ENCODE peak calls at places on chromosomes 5 and 9, in four cellular contexts. K is H1, X is HepG2, Z is K562. I is an unnamed sample.

GRCh38 chr5:32076699-32077695 is 97.1 kb downstream of the GOLPH3 start:
- DNase-seq in K (no peak), Z (peak), X (peak), I (peak)

GRCh38 chr5:117623042-117623815 is 1048.6 kb upstream of the SEMA6A start:
- DNase-seq in Z (no peak), X (no peak), K (no peak), I (no peak)

GRCh38 chr5:168947212-168947868 is 353.6 kb downstream of the SLIT3 start:
- DNase-seq in Z (peak), X (peak), K (peak), I (no peak)

GRCh38 chr5:139363937-139364336 is 19.2 kb downstream of the SLC23A1 start:
- DNase-seq in Z (no peak), X (no peak), K (no peak), I (no peak)

GRCh38 chr5:170885281-170885680 is 23.5 kb downstream of the RANBP17 start:
- DNase-seq in K (no peak), Z (no peak), X (no peak), I (no peak)

GRCh38 chr5:133319905-133320520 is 268.2 kb downstream of the HSPA4 start:
- DNase-seq in X (no peak), Z (peak), K (no peak), I (no peak)

GRCh38 chr5:176781638-176782570 is 28.5 kb upstream of the UNC5A start:
- DNase-seq in Z (no peak), X (no peak), K (no peak), I (no peak)

GRCh38 chr5:45484781-45485180 is 211.4 kb downstream of the HCN1 start:
- DNase-seq in X (no peak), K (no peak), Z (no peak), I (no peak)

GRCh38 chr5:126830061-126830460 is 53.1 kb downstream of the LMNB1 start:
- DNase-seq in Z (no peak), K (no peak), X (no peak), I (no peak)

GRCh38 chr5:177116631-177117373 is 16.8 kb upstream of the NSD1 start:
- DNase-seq in K (peak), X (no peak), Z (peak), I (no peak)

GRCh38 chr5:159099049-159099760 is 511 bp downstream of the EBF1 start:
- DNase-seq in Z (peak), K (peak), X (no peak), I (no peak)

GRCh38 chr5:159098285-159099048 is 1.2 kb downstream of the EBF1 start:
- DNase-seq in Z (no peak), X (no peak), K (no peak), I (no peak)

GRCh38 chr5:159095882-159096554 is 3.7 kb downstream of the EBF1 start:
- DNase-seq in K (peak), X (no peak), Z (no peak), I (no peak)

GRCh38 chr5:159096555-159097460 is 2.9 kb downstream of the EBF1 start:
- DNase-seq in Z (no peak), K (no peak), X (no peak), I (no peak)

DNA sequence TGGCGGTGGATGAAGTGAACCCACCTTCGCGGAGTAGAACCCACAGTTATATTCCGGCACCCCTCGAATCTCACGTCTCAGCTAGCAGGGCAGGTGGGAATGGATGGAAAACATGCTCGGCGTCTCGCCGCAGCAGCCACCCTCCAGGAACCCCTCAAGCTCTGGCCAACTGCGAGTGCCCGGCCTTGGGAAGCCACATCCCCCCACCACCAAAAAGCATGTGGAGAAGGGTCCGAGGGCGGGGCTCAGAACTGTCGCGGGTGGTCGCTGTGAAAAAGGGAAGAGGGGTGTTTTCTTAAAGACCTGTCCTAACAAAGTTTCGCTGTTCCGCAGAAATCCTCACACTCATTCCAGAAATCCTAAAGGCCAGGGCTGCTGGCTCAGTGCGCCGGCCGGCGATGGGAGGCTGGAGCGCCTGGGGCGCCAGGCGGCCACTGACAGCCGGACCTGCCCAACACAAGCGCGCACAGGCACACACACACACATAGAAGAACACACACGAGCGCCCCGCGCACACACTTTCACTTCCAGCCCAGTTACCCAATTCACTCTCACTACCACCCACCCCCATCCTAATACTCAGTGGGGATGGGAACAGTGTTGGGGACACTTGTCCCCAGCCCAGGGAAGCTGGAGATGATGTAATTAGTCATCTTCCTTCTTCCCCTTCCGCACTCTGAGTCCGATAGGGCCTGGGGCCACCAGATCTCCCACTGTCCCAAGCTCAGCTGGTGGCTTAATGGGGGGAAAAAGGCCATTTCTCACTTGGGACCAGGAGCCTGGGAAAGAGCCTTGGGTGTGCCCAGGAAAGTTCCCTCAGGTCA is 2.0 kb downstream of the EBF1 start:
- DNase-seq in X (no peak), K (peak), Z (no peak), I (no peak)
- H3K4me3 ChIP-seq in X (no peak), K (no peak), Z (no peak), I (peak)

DNA sequence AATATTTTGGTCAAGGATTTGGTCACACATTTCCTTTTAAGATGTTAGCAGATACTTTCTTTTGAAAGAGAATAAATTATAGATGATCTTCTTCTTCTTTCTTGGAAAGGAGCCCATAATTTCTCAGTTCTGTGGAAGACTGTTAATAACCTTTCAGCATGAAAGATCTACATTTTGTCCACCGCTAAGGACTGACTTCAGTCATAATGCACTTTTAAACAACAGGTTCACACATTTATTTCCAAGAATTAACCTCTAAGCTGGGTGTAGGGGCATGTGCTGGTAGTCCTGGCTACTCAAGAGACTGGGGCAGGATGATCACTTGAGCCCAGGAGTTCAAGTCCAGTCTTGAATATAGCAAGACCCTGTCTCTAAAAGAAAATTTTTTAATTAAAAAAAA is 93.0 kb downstream of the PRKACG start:
- DNase-seq in X (no peak), Z (no peak), K (no peak), I (no peak)
- TF ChIP-seq BRCA1 in X (no peak), Z (no peak), K (no peak), I (no peak)

GRCh38 chr9:130321539-130321938 is 56.0 kb downstream of the HMCN2 start:
- DNase-seq in X (no peak), Z (no peak), K (no peak), I (no peak)
- TF ChIP-seq EZH2 in X (no peak), Z (no peak), K (no peak), I (no peak)

GRCh38 chr5:61329729-61330128 is 2.3 kb upstream of the ZSWIM6 start:
- DNase-seq in Z (no peak), K (no peak), X (peak), I (no peak)
- H3K4me3 ChIP-seq in Z (no peak), K (peak), X (peak), I (peak)

DNA sequence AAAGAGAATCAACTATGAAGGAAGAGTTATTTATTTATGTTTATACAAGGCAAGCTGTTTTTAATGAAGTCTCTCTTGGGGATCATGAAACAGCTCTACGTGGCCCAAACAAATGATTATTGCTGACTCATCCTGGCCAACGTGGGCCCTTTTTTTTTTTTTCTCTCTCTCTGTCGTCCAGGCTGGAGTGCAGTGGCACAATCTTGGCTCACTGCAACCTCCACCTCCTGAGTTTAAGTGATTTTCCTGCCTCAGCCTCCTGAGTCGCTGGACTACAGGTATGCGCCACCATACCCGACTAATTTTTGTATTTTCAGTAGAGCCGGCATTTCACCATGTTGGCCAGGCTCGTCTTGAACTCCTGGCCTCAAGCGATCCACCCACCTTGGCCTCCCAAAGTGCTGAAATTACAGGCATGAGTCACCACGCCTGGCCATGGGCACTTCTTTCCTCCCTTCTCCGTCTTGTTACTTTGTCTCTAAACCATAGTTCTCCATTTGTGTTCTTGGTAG is 98.3 kb downstream of the BASP1 start:
- DNase-seq in K (no peak), Z (no peak), X (no peak), I (no peak)
- TF ChIP-seq BRCA1 in K (no peak), Z (no peak), X (no peak), I (no peak)

GRCh38 chr9:122367065-122367464 is 3.8 kb upstream of the PTGS1 start:
- DNase-seq in K (no peak), Z (no peak), X (no peak), I (no peak)
- TF ChIP-seq EZH2 in K (no peak), Z (no peak), X (no peak), I (no peak)

GRCh38 chr5:173735171-173735570 is 118.7 kb upstream of the BOD1 start:
- DNase-seq in X (no peak), Z (no peak), K (no peak), I (no peak)
- H3K4me3 ChIP-seq in X (no peak), Z (no peak), K (no peak), I (no peak)

GRCh38 chr5:74320526-74320925 is 320.0 kb downstream of the ENC1 start:
- DNase-seq in Z (no peak), K (no peak), X (no peak), I (no peak)
- TF ChIP-seq BRCA1 in Z (no peak), K (no peak), X (no peak), I (no peak)

DNA sequence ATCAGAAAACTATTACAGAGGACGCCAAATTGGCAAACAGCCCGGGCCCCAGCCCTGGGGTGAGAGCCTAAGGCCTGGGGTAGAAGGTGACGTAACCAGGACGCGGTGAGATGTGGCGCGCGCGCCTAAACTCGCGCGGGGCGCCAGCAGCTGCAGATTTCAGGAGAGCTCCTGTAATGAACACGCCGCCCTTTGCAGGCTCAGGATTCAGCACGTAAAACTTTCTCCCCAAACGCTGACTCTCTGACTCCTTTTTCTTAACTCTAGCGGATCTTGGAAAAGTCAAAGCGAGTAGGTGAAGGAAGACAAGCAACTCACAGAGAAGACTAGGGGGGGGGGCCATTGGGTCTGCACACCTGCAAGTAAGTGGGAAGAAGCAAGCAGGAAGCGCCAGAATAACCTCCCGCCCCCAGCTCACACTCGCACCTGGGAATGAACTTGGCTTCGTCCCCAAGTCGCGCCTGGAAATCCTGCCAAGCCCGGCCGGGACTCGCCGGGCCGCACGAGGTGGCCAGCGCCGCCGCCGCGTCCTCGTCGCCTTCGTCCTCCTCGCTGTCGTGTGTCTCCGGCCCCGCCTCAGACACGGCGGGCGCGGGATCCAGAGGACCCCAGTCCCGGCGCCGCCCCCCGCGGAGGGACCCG is 810 bp downstream of the RASEF start:
- DNase-seq in K (peak), Z (no peak), X (no peak), I (no peak)
- TF ChIP-seq EZH2 in K (peak), Z (no peak), X (no peak), I (no peak)

I was measured in GM12878.